ENCODE peak calls at places on chromosomes 3 and 15, in five cellular contexts. E, C, T, V and M are unnamed samples.

GRCh38 chr15:29087521-29088285 is 181.9 kb downstream of the NSMCE3 start:
- DNase-seq in E (no peak), C (no peak), T (no peak), V (no peak), M (no peak)

GRCh38 chr3:66468016-66468735 is 32.6 kb downstream of the LRIG1 start:
- DNase-seq in E (no peak), C (no peak), T (no peak), V (no peak), M (peak)

GRCh38 chr3:98657429-98657828 is 64.0 kb upstream of the CPOX start:
- DNase-seq in E (no peak), C (no peak), T (peak), V (peak), M (peak)

GRCh38 chr3:58612825-58613224 is 35.6 kb upstream of the FAM107A start:
- DNase-seq in E (no peak), C (no peak), T (no peak), V (no peak), M (no peak)

GRCh38 chr3:38129058-38129457 is 7.9 kb downstream of the ACAA1 start:
- DNase-seq in E (no peak), C (no peak), T (no peak), V (no peak), M (no peak)

GRCh38 chr3:40588406-40588805 is 63.6 kb downstream of the ZNF621 start:
- DNase-seq in E (no peak), C (no peak), T (peak), V (no peak), M (no peak)

GRCh38 chr15:42491540-42492225 is 742 bp upstream of the ZNF106 start:
- DNase-seq in E (no peak), C (no peak), T (peak), V (no peak), M (peak)

GRCh38 chr3:14377838-14378169 is 24.6 kb upstream of the SLC6A6 start:
- DNase-seq in E (no peak), C (no peak), T (no peak), V (no peak), M (no peak)

GRCh38 chr15:42457445-42458442 is 33.2 kb downstream of the ZNF106 start:
- DNase-seq in E (peak), C (no peak), T (peak), V (peak), M (peak)

GRCh38 chr15:87287156-87287555 is 969.4 kb downstream of the NTRK3 start:
- DNase-seq in E (no peak), C (no peak), T (peak), V (no peak), M (peak)

GRCh38 chr3:76107935-76108570 is 322.7 kb upstream of the ZNF717 start:
- DNase-seq in E (no peak), C (no peak), T (peak), V (no peak), M (peak)

GRCh38 chr3:152346058-152346457 is 77.3 kb downstream of the MBNL1 start:
- DNase-seq in E (no peak), C (no peak), T (no peak), V (no peak), M (no peak)

GRCh38 chr15:88401972-88402656 is 65.1 kb downstream of the MRPL46 start:
- DNase-seq in E (no peak), C (no peak), T (no peak), V (no peak), M (no peak)

GRCh38 chr15:88400591-88400990 is 66.6 kb downstream of the MRPL46 start:
- DNase-seq in E (no peak), C (no peak), T (no peak), V (no peak), M (no peak)

GRCh38 chr15:88400069-88400468 is 67.1 kb downstream of the MRPL46 start:
- DNase-seq in E (no peak), C (no peak), T (no peak), V (no peak), M (no peak)

GRCh38 chr15:88403461-88403860 is 63.7 kb downstream of the MRPL46 start:
- DNase-seq in E (no peak), C (no peak), T (no peak), V (no peak), M (no peak)

GRCh38 chr15:88401269-88401971 is 65.8 kb downstream of the MRPL46 start:
- DNase-seq in E (no peak), C (no peak), T (no peak), V (no peak), M (no peak)
- H3K4me3 ChIP-seq in E (no peak), C (no peak), T (no peak), V (no peak), M (no peak)

DNA sequence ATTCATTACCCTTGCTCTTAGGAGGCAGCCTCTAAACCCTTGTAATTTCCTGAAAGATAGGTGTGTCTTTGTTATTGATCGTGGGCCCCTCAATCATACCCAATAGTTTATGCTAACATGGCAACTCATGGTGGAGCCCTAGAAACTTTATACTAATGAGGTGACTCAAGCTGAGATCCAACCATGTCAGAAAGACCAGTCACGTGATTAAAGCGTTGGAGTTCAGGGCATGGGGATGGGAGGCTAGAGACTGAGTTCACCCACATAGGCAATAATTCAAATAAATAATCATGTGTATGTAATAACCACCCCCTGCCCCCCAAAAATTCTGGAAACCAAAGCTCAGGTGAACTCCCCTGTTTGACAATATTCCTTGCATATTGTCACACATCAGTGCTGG is 99.5 kb upstream of the TUSC7 start:
- DNase-seq in E (no peak), C (no peak), T (no peak), V (no peak), M (no peak)
- TF ChIP-seq CTCF in E (no peak), C (no peak), T (no peak), V (no peak), M (no peak)

DNA sequence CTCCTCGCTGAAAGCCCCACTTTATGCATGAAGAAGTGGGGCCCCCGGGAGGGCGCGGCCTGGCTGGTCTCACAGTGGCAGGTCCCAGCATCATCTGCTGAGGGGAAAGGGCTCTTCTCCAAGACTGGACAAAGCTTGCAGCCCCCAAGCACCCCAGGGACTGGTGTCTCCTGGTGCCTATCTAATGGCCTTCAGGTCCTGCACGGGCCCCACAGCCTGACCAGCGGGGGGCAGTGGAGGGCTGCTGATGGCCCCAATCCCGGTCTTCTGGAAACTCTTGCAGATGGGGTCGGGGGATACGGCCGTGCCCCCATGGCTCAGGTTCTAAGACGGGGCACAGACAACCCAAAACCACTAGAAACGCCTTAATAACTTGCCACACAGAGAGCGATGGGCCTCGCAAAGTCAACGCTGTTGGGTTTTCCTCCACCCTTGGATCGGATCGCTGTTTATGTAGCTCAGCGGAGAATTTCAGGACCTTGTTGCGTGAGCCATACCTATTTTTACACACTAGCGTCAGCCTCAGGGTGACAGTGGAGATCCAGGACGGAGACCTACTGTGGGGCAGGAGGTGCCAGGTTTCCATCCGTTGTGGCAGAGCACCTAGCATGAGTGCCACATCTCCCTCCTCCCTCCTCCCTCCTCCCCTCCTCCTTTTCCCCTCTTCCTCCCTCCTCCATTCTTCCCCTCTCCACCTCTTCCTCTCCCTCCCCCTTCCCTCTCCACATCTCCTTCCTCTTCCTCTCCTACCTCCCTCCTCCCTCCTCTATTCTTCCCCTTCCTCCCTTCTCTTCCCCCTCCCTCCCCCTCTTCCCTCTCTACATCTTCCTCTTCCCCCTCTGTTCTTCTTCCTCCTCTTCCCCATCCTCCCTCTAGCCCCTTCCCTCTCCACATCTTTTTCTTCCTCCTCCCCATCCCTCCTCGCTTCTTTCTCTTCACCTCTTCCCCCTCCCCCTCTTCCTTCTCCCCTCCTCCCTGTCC is 79.3 kb upstream of the ALDH1L1 start:
- DNase-seq in E (peak), C (no peak), T (no peak), V (peak), M (peak)
- H3K4me3 ChIP-seq in E (peak), C (no peak), T (no peak), V (no peak), M (no peak)

GRCh38 chr3:195850857-195851531 is 39.3 kb upstream of the MUC4 start:
- DNase-seq in E (peak), C (peak), T (peak), V (peak), M (peak)

GRCh38 chr3:195845483-195845882 is 33.8 kb upstream of the MUC4 start:
- DNase-seq in E (no peak), C (no peak), T (no peak), V (no peak), M (no peak)

GRCh38 chr3:195853036-195853435 is 41.3 kb upstream of the MUC4 start:
- DNase-seq in E (no peak), C (no peak), T (no peak), V (no peak), M (no peak)

GRCh38 chr3:195847061-195847950 is 35.6 kb upstream of the MUC4 start:
- DNase-seq in E (no peak), C (no peak), T (no peak), V (peak), M (peak)

GRCh38 chr3:195849322-195850074 is 37.8 kb upstream of the MUC4 start:
- DNase-seq in E (no peak), C (no peak), T (no peak), V (no peak), M (no peak)
- TF ChIP-seq CTCF in E (peak), C (no peak), T (no peak), V (peak), M (peak)

GRCh38 chr3:195825857-195826804 is 14.4 kb upstream of the MUC4 start:
- DNase-seq in E (no peak), C (no peak), T (no peak), V (no peak), M (no peak)
- H3K4me3 ChIP-seq in E (no peak), C (no peak), T (no peak), V (no peak), M (no peak)

DNA sequence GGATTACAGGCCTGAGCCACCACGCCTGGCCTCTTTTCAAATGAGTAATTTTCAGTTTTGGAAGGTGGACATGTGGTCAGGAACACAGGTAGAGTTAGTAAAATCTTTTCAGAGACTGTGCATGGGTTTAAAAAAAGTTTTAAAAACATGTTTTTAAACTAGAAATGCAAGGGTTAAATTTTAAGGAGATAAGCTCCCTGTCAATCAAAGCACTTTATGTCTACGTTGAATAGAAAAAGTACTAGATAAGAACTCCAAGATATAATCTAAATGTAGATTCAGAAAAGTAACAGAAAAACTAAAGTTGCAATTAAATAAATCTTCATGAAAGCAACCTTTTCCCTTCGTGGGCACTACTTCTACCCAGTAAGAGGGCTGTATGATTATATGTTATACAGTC is 131.7 kb downstream of the CLASP2 start:
- DNase-seq in E (no peak), C (no peak), T (no peak), V (no peak), M (no peak)
- TF ChIP-seq CTCF in E (no peak), C (no peak), T (no peak), V (no peak), M (no peak)